ENCODE peak calls at places on chromosomes 11 and 22, in ten cellular contexts. V, K, H, M, A, X, I, S, Q and Z are unnamed samples.

GRCh38 chr22:20844055-20845037 is 14.3 kb downstream of the PI4KA start:
- DNase-seq in V (no peak), K (no peak), H (no peak), M (no peak), A (no peak), X (no peak), I (no peak), S (no peak), Q (no peak), Z (no peak)

GRCh38 chr22:19524170-19525115 is at the start of gene CLDN5:
- DNase-seq in V (no peak), K (no peak), H (no peak), M (no peak), A (no peak), X (no peak), I (no peak), S (peak; percentile 83), Q (peak; percentile 23), Z (no peak)

GRCh38 chr11:71379722-71380121 is 68.5 kb downstream of the DHCR7 start:
- DNase-seq in V (no peak), K (no peak), H (no peak), M (no peak), A (no peak), X (no peak), I (no peak), S (no peak), Q (no peak), Z (no peak)

GRCh38 chr11:47800759-47801158 is 33.6 kb upstream of the FNBP4 start:
- DNase-seq in V (no peak), K (no peak), H (no peak), M (no peak), A (no peak), X (no peak), I (no peak), S (no peak), Q (no peak), Z (no peak)

GRCh38 chr11:20640401-20640800 is 29.0 kb upstream of the NELL1 start:
- DNase-seq in V (no peak), K (no peak), H (no peak), M (no peak), A (no peak), X (no peak), I (no peak), S (no peak), Q (no peak), Z (no peak)

GRCh38 chr11:120104041-120104440 is 33.9 kb downstream of the TRIM29 start:
- DNase-seq in V (no peak), K (no peak), H (no peak), M (no peak), A (no peak), X (no peak), I (no peak), S (no peak), Q (no peak), Z (no peak)

GRCh38 chr11:20000393-20001134 is 159.7 kb downstream of the DBX1 start:
- DNase-seq in V (no peak), K (no peak), H (no peak), M (no peak), A (peak; percentile 32), X (peak; percentile 19), I (no peak), S (no peak), Q (no peak), Z (no peak)

GRCh38 chr11:63961608-63962412 is 12.6 kb upstream of the COX8A start:
- DNase-seq in V (peak; percentile 87), K (peak; percentile 20), H (no peak), M (peak; percentile 37), A (peak; percentile 67), X (no peak), I (no peak), S (peak; percentile 77), Q (peak; percentile 82), Z (no peak)

GRCh38 chr22:27175974-27176373 is 518.6 kb downstream of the MIAT start:
- DNase-seq in V (no peak), K (no peak), H (no peak), M (no peak), A (no peak), X (no peak), I (no peak), S (no peak), Q (no peak), Z (no peak)

GRCh38 chr11:35794850-35795249 is 132.3 kb downstream of the TRIM44 start:
- DNase-seq in V (peak; percentile 71), K (no peak), H (no peak), M (no peak), A (no peak), X (no peak), I (peak; percentile 69), S (peak; percentile 54), Q (peak; percentile 80), Z (peak; percentile 61)